ENCODE peak calls at places on chromosomes 16 and 17, in four cellular contexts. H is EL; B is T-helper 2 cell treated with Interferon-gamma antibody and Interleukin-4, amounts not matched to agents 5 μg/mL and 100 μg/mL, for 36 hours; N is neural crest cell. X is an unnamed sample.

GRCh38 chr17:21233581-21234337 is 19.5 kb downstream of the NATD1 start:
- DNase-seq in H (no peak), B (no peak), N (no peak), X (no peak)

GRCh38 chr17:43142153-43142552 is 17.0 kb upstream of the BRCA1 start:
- DNase-seq in H (no peak), B (no peak), N (no peak), X (no peak)

GRCh38 chr16:24667244-24667764 is 62.1 kb upstream of the TNRC6A start:
- DNase-seq in H (no peak), B (no peak), N (no peak), X (no peak)

GRCh38 chr17:34249497-34249877 is 5.6 kb upstream of the CCL2 start:
- DNase-seq in H (no peak), B (no peak), N (no peak), X (no peak)

GRCh38 chr16:14628806-14629611 is 1.1 kb downstream of the PARN start:
- DNase-seq in H (no peak), B (peak), N (no peak), X (no peak)

GRCh38 chr17:2796164-2797140 is at the start of gene RAP1GAP2:
- DNase-seq in H (no peak), B (peak), N (no peak), X (peak)

GRCh38 chr16:5252800-5253199 is 155.2 kb upstream of the EEF2KMT start:
- DNase-seq in H (no peak), B (no peak), N (no peak), X (no peak)

GRCh38 chr17:56985371-56986162 is 7.6 kb downstream of the SCPEP1 start:
- DNase-seq in H (no peak), B (no peak), N (no peak), X (no peak)

GRCh38 chr17:81002409-81003361 is 11.0 kb downstream of the CHMP6 start:
- DNase-seq in H (peak), B (no peak), N (no peak), X (no peak)

GRCh38 chr17:16466407-16466806 is 25.6 kb downstream of the LRRC75A start:
- DNase-seq in H (no peak), B (no peak), N (no peak), X (no peak)

GRCh38 chr17:80270836-80271235 is 10.2 kb downstream of the RNF213 start:
- DNase-seq in H (peak), B (no peak), N (peak), X (no peak)

GRCh38 chr17:64328036-64328874 is 62.4 kb downstream of the PECAM1 start:
- DNase-seq in H (no peak), B (no peak), N (no peak), X (no peak)

GRCh38 chr16:3001316-3001715 is 11.4 kb upstream of the CLDN9 start:
- DNase-seq in H (no peak), B (no peak), N (no peak), X (no peak)

GRCh38 chr16:11484691-11485258 is 101.9 kb downstream of the LITAF start:
- DNase-seq in H (peak), B (no peak), N (no peak), X (no peak)

GRCh38 chr17:63445065-63445464 is 1.0 kb downstream of the CYB561 start:
- DNase-seq in H (no peak), B (no peak), N (no peak), X (no peak)

GRCh38 chr17:64074704-64075484 is 54.5 kb upstream of the ICAM2 start:
- DNase-seq in H (peak), B (no peak), N (no peak), X (no peak)

GRCh38 chr16:66961065-66961744 is at the start of gene CES3:
- DNase-seq in H (peak), B (peak), N (peak), X (peak)

GRCh38 chr17:17856386-17856785 is 19.6 kb upstream of the SREBF1 start:
- DNase-seq in H (no peak), B (no peak), N (no peak), X (no peak)

GRCh38 chr17:76074390-76075363 is at the start of gene GALR2:
- DNase-seq in H (no peak), B (no peak), N (peak), X (no peak)

GRCh38 chr17:69473801-69474170 is 59.3 kb downstream of the MAP2K6 start:
- DNase-seq in H (peak), B (no peak), N (no peak), X (no peak)

GRCh38 chr17:67440311-67441051 is 63.4 kb downstream of the PITPNC1 start:
- DNase-seq in H (no peak), B (no peak), N (no peak), X (no peak)

GRCh38 chr17:78596871-78597635 is 19.9 kb upstream of the DNAH17 start:
- DNase-seq in H (no peak), B (no peak), N (no peak), X (no peak)

GRCh38 chr17:57554826-57555635 is 190.1 kb downstream of the CCDC182 start:
- DNase-seq in H (no peak), B (no peak), N (no peak), X (no peak)

GRCh38 chr16:15799851-15800495 is 56.9 kb downstream of the MYH11 start:
- DNase-seq in H (no peak), B (no peak), N (no peak), X (no peak)

GRCh38 chr16:81711609-81712329 is 67.3 kb upstream of the PLCG2 start:
- DNase-seq in H (peak), B (no peak), N (peak), X (peak)

X was measured in posterior cingulate gyrus.